ENCODE peak calls at places on chromosomes 4 and X, in seven cellular contexts. One of them, this sample, is unnamed.
A peak's percentile ranks its signal among the peaks of the same experiment; 100 is the strongest.

GRCh38 chrX:78517124-78517523 is 142.0 kb downstream of the RTL3 start:
- DNase-seq in K562: no peak
- DNase-seq in SK-N-SH: no peak
- DNase-seq in GM12878: peak; percentile 40
- DNase-seq in HepG2: no peak
- DNase-seq in HCT116: no peak
- DNase-seq in H1: no peak
- DNase-seq in this sample: no peak

GRCh38 chr4:88779431-88779830 is 81.8 kb upstream of the NAP1L5 start:
- DNase-seq in SK-N-SH: no peak
- DNase-seq in K562: no peak
- DNase-seq in GM12878: no peak
- DNase-seq in HCT116: no peak
- DNase-seq in HepG2: no peak
- DNase-seq in H1: no peak
- DNase-seq in this sample: no peak

GRCh38 chr4:17719106-17719505 is 62.3 kb downstream of the FAM184B start:
- DNase-seq in HepG2: no peak
- DNase-seq in H1: peak; percentile 8
- DNase-seq in HCT116: no peak
- DNase-seq in SK-N-SH: no peak
- DNase-seq in K562: no peak
- DNase-seq in GM12878: no peak
- DNase-seq in this sample: no peak

GRCh38 chrX:71282514-71283408 is 674 bp upstream of the NONO start:
- DNase-seq in HCT116: peak; percentile 4
- DNase-seq in HepG2: peak; percentile 29
- DNase-seq in SK-N-SH: peak; percentile 42
- DNase-seq in H1: peak; percentile 64
- DNase-seq in K562: no peak
- DNase-seq in GM12878: no peak
- DNase-seq in this sample: no peak

GRCh38 chr4:8703857-8704495 is 111.4 kb downstream of the CPZ start:
- DNase-seq in H1: peak; percentile 42
- DNase-seq in GM12878: no peak
- DNase-seq in HCT116: no peak
- DNase-seq in K562: no peak
- DNase-seq in SK-N-SH: no peak
- DNase-seq in HepG2: no peak
- DNase-seq in this sample: no peak

GRCh38 chrX:73577368-73577767 is 14.4 kb downstream of the CHIC1 start:
- DNase-seq in HepG2: no peak
- DNase-seq in SK-N-SH: no peak
- DNase-seq in H1: no peak
- DNase-seq in K562: no peak
- DNase-seq in HCT116: no peak
- DNase-seq in GM12878: no peak
- DNase-seq in this sample: no peak

GRCh38 chr4:66899422-66900065 is 645.8 kb downstream of the CENPC start:
- DNase-seq in HCT116: no peak
- DNase-seq in GM12878: no peak
- DNase-seq in SK-N-SH: no peak
- DNase-seq in H1: no peak
- DNase-seq in K562: no peak
- DNase-seq in HepG2: no peak
- DNase-seq in this sample: no peak

GRCh38 chrX:1011632-1012283 is 200.7 kb downstream of the CRLF2 start:
- DNase-seq in GM12878: no peak
- DNase-seq in SK-N-SH: no peak
- DNase-seq in HepG2: no peak
- DNase-seq in K562: no peak
- DNase-seq in HCT116: no peak
- DNase-seq in H1: no peak
- DNase-seq in this sample: no peak

GRCh38 chr4:124070688-124071484 is 641.6 kb downstream of the ANKRD50 start:
- DNase-seq in GM12878: no peak
- DNase-seq in HepG2: no peak
- DNase-seq in HCT116: no peak
- DNase-seq in H1: no peak
- DNase-seq in SK-N-SH: no peak
- DNase-seq in K562: no peak
- DNase-seq in this sample: no peak

GRCh38 chrX:108341947-108342346 is 96.3 kb downstream of the COL4A6 start:
- DNase-seq in K562: no peak
- DNase-seq in HepG2: no peak
- DNase-seq in SK-N-SH: no peak
- DNase-seq in HCT116: no peak
- DNase-seq in GM12878: no peak
- DNase-seq in H1: no peak
- DNase-seq in this sample: no peak

GRCh38 chr4:54657556-54658313 is at the start of gene KIT:
- DNase-seq in GM12878: no peak
- DNase-seq in H1: peak; percentile 93
- DNase-seq in HCT116: no peak
- DNase-seq in HepG2: no peak
- DNase-seq in K562: peak; percentile 80
- DNase-seq in SK-N-SH: peak; percentile 89
- DNase-seq in this sample: no peak
- TF ChIP-seq JUND in GM12878: no peak
- TF ChIP-seq JUND in H1: no peak
- TF ChIP-seq JUND in HCT116: no peak
- TF ChIP-seq JUND in HepG2: no peak
- TF ChIP-seq JUND in K562: no peak
- TF ChIP-seq JUND in SK-N-SH: no peak
- TF ChIP-seq JUND in this sample: no peak

GRCh38 chr4:15912236-15912635 is 26.3 kb downstream of the FGFBP1 start:
- DNase-seq in H1: no peak
- DNase-seq in SK-N-SH: no peak
- DNase-seq in HCT116: no peak
- DNase-seq in HepG2: no peak
- DNase-seq in K562: no peak
- DNase-seq in GM12878: no peak
- DNase-seq in this sample: no peak
- TF ChIP-seq JUND in H1: no peak
- TF ChIP-seq JUND in SK-N-SH: no peak
- TF ChIP-seq JUND in HCT116: no peak
- TF ChIP-seq JUND in HepG2: no peak
- TF ChIP-seq JUND in K562: no peak
- TF ChIP-seq JUND in GM12878: no peak
- TF ChIP-seq JUND in this sample: no peak

GRCh38 chr4:76003620-76004019 is 3.7 kb downstream of the CXCL9 start:
- DNase-seq in SK-N-SH: no peak
- DNase-seq in GM12878: no peak
- DNase-seq in K562: no peak
- DNase-seq in HCT116: no peak
- DNase-seq in H1: no peak
- DNase-seq in HepG2: no peak
- DNase-seq in this sample: no peak
- TF ChIP-seq JUND in SK-N-SH: no peak
- TF ChIP-seq JUND in GM12878: no peak
- TF ChIP-seq JUND in K562: no peak
- TF ChIP-seq JUND in HCT116: no peak
- TF ChIP-seq JUND in H1: no peak
- TF ChIP-seq JUND in HepG2: no peak
- TF ChIP-seq JUND in this sample: no peak

GRCh38 chr4:95204267-95204835 is 344.4 kb downstream of the UNC5C start:
- DNase-seq in HepG2: no peak
- DNase-seq in SK-N-SH: no peak
- DNase-seq in H1: no peak
- DNase-seq in HCT116: no peak
- DNase-seq in K562: no peak
- DNase-seq in GM12878: no peak
- DNase-seq in this sample: no peak
- TF ChIP-seq JUND in HepG2: no peak
- TF ChIP-seq JUND in SK-N-SH: no peak
- TF ChIP-seq JUND in H1: no peak
- TF ChIP-seq JUND in HCT116: no peak
- TF ChIP-seq JUND in K562: no peak
- TF ChIP-seq JUND in GM12878: no peak
- TF ChIP-seq JUND in this sample: no peak